ENCODE peak calls at places on chromosomes 2 and 18, in six cellular contexts. K, B, A, J, E and O are unnamed samples.
A peak's percentile ranks its signal among the peaks of the same experiment; 100 is the strongest.

GRCh38 chr2:203673933-203674332 is 32.5 kb upstream of the CD28 start:
- DNase-seq in K (no peak), J (no peak), B (peak; percentile 55), A (no peak), E (no peak), O (no peak)

GRCh38 chr2:19815746-19816145 is 86.0 kb downstream of the TTC32 start:
- DNase-seq in A (no peak), J (no peak), E (no peak), K (no peak), B (peak; percentile 26), O (no peak)

GRCh38 chr2:233471291-233472035 is 95.1 kb downstream of the USP40 start:
- DNase-seq in A (no peak), J (no peak), K (peak; percentile 14), E (no peak), B (no peak), O (peak; percentile 12)

GRCh38 chr18:45521777-45522176 is 93.5 kb upstream of the SLC14A2 start:
- DNase-seq in E (no peak), B (peak; percentile 72), K (no peak), A (no peak), J (no peak), O (no peak)

GRCh38 chr2:119739580-119740255 is 20.0 kb upstream of the PTPN4 start:
- DNase-seq in J (no peak), B (no peak), A (no peak), E (peak; percentile 51), K (no peak), O (no peak)

GRCh38 chr2:200308421-200309295 is 2.2 kb downstream of the SPATS2L start:
- DNase-seq in E (no peak), A (no peak), B (peak; percentile 41), J (no peak), K (no peak), O (no peak)

GRCh38 chr2:157359628-157360027 is 34.0 kb upstream of the ERMN start:
- DNase-seq in B (no peak), J (no peak), K (no peak), A (no peak), E (no peak), O (no peak)

GRCh38 chr2:30422437-30422805 is 24.6 kb upstream of the LCLAT1 start:
- DNase-seq in A (peak; percentile 29), K (no peak), B (no peak), E (peak; percentile 29), J (peak; percentile 61), O (no peak)

GRCh38 chr2:195575879-195576391 is 81.1 kb upstream of the SLC39A10 start:
- DNase-seq in K (no peak), B (peak; percentile 87), E (no peak), J (peak; percentile 78), A (no peak), O (no peak)

GRCh38 chr2:37215255-37215654 is 16.1 kb downstream of the CEBPZ start:
- DNase-seq in K (no peak), B (no peak), J (no peak), A (no peak), E (no peak), O (no peak)

GRCh38 chr2:42046819-42047487 is 868 bp upstream of the PKDCC start:
- DNase-seq in A (no peak), B (no peak), E (no peak), K (peak; percentile 95), J (no peak), O (peak; percentile 59)

DNA sequence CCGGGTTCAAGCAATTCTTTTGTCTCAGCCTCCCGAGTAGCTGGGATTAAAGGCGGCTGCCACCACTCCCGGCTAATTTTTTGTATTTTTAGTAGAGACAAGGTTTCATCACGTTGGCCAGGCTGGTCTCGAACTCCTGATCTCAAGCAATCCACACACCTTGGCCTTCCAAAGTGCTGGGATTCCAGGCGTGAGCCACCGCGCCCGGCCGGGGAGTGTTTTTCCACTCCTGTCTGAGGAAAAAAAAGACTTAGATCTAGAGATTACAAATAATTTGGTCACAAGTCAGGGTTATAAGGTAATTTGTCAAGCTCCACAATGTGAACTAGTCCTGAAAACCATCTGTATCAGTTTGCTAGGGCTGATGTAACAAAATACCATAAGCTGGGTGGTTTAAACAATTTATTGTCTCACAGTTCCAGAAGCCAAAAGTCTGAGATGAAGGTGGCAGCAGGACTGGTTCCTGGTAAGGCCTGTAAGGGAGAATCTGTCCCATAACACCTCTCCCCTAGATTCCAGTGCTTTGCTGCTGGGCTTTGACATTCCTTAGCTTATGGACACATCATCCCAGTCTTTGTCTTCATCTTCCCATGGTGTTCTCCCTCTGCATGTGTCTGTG is 40.7 kb upstream of the SP3 start:
- DNase-seq in K (no peak), B (peak; percentile 31), A (no peak), J (no peak), E (no peak), O (no peak)
- H3K27ac ChIP-seq in K (no peak overlapping the region), B (no peak overlapping the region), A (peak overlapping the region; percentile 57), J (peak overlapping the region; percentile 2), E (no peak overlapping the region), O (no peak overlapping the region)

DNA sequence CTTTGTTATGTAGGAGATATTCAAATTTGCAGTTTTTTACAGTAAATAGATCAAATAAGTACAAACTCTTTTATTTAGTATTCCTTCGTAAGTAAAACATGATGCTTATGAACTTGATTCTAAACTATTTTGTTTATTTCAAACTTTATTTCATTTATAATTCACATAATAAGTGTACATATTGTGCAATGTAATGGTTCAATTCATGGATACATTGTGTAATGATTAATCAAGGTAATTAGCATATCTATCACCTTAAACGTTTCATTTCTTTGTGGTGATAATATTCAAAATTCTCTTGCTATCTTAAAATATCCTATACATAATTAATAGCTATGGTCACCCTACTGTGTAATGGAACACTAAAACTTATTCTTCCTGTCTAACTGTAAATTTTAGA is 525.9 kb upstream of the ZNF804A start:
- DNase-seq in J (no peak), K (no peak), B (no peak), E (no peak), A (no peak), O (no peak)
- TF ChIP-seq CTCF in J (no peak), K (no peak), B (no peak), E (no peak), A (no peak), O (no peak)

DNA sequence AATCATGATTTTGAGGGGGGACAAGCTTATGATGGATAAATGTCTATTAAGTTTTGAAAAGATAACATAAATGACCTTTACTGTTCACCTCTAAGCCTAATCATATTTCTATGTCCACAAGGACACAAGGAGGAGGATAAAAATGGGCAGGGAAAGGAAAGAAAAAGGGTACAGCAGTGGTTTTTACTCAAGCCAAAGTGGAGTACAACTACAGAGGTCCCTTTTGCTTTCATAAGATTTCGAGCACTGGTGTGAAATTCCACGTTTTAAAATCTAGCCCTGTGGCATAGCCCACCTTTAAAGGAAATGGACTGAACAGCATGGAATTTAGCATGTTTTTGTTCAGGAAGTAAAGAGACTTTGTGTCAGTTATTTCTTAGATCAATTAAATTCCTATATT is 19.2 kb downstream of the FN1 start:
- DNase-seq in E (no peak), A (no peak), B (no peak), K (no peak), J (no peak), O (no peak)
- H3K4me1 ChIP-seq in E (no peaks in the 10 kb centered on the region), A (no peaks in the 10 kb centered on the region), B (peaks cover 49% of the 10 kb centered on the region), K (peaks cover 42% of the 10 kb centered on the region), J (peaks cover 85% of the 10 kb centered on the region), O (no peaks in the 10 kb centered on the region)

GRCh38 chr2:235467586-235467985 is 26.3 kb upstream of the AGAP1 start:
- DNase-seq in K (peak; percentile 8), A (no peak), E (no peak), J (no peak), B (peak; percentile 27), O (no peak)

GRCh38 chr2:235471186-235471747 is 22.6 kb upstream of the AGAP1 start:
- DNase-seq in K (peak; percentile 27), J (no peak), B (no peak), A (no peak), E (no peak), O (no peak)

GRCh38 chr2:235463893-235464292 is 29.9 kb upstream of the AGAP1 start:
- DNase-seq in J (no peak), B (no peak), A (peak; percentile 65), K (no peak), E (peak; percentile 94), O (peak; percentile 69)

GRCh38 chr2:235472443-235472842 is 21.4 kb upstream of the AGAP1 start:
- DNase-seq in A (no peak), E (no peak), K (no peak), J (peak; percentile 24), B (no peak), O (no peak)

GRCh38 chr2:235468978-235469694 is 24.7 kb upstream of the AGAP1 start:
- DNase-seq in B (peak; percentile 81), J (peak; percentile 76), A (no peak), K (peak; percentile 53), E (peak; percentile 15), O (no peak)
- H3K27ac ChIP-seq in B (peak overlapping the region; percentile 51), J (peak overlapping the region; percentile 84), A (peak overlapping the region; percentile 40), K (no peak overlapping the region), E (no peak overlapping the region), O (no peak overlapping the region)

GRCh38 chr18:47036298-47036874 is 965 bp upstream of the ELOA2 start:
- DNase-seq in A (no peak), B (peak; percentile 4), K (peak; percentile 68), J (peak; percentile 29), E (no peak), O (peak; percentile 49)
- TF ChIP-seq CTCF in A (peak; percentile 36), B (peak; percentile 41), K (peak; percentile 82), J (peak; percentile 37), E (no peak), O (no peak)

GRCh38 chr2:226963528-226963927 is 127.7 kb downstream of the RHBDD1 start:
- DNase-seq in K (no peak), J (peak; percentile 29), E (no peak), B (peak; percentile 96), A (no peak), O (no peak)

GRCh38 chr2:226956659-226957058 is 120.8 kb downstream of the RHBDD1 start:
- DNase-seq in J (no peak), B (no peak), E (no peak), K (no peak), A (no peak), O (no peak)

GRCh38 chr2:226962374-226962773 is 126.5 kb downstream of the RHBDD1 start:
- DNase-seq in A (no peak), B (no peak), E (no peak), J (no peak), K (no peak), O (no peak)

GRCh38 chr2:226953826-226954225 is 118.0 kb downstream of the RHBDD1 start:
- DNase-seq in A (no peak), E (no peak), B (no peak), K (no peak), J (no peak), O (no peak)

GRCh38 chr2:226959418-226959817 is 123.6 kb downstream of the RHBDD1 start:
- DNase-seq in J (no peak), A (no peak), E (no peak), B (no peak), K (no peak), O (no peak)
- H3K4me1 ChIP-seq in J (peaks cover 10% of the 10 kb centered on the region), A (peaks cover 17% of the 10 kb centered on the region), E (no peaks in the 10 kb centered on the region), B (peaks cover 10% of the 10 kb centered on the region), K (no peaks in the 10 kb centered on the region), O (peaks cover 9% of the 10 kb centered on the region)

GRCh38 chr2:156023266-156023879 is 309.1 kb downstream of the NR4A2 start:
- DNase-seq in B (no peak), E (no peak), J (no peak), K (no peak), A (no peak), O (no peak)
- H3K27ac ChIP-seq in B (no peak overlapping the region), E (no peak overlapping the region), J (no peak overlapping the region), K (no peak overlapping the region), A (no peak overlapping the region), O (no peak overlapping the region)

GRCh38 chr2:173397539-173397938 is 42.9 kb downstream of the CDCA7 start:
- DNase-seq in J (peak; percentile 19), A (no peak), B (no peak), K (peak; percentile 64), E (no peak), O (no peak)
- TF ChIP-seq CTCF in J (peak; percentile 41), A (peak; percentile 22), B (no peak), K (peak; percentile 72), E (peak; percentile 16), O (no peak)